ENCODE peak calls at places on chromosomes 5 and 9, in six cellular contexts. C is heart left ventricle, O is vagina, J is transverse colon, A is tibial nerve, Y is breast epithelium. P is an unnamed sample. For H3K4me1, the result is how much of the 10 kb centered on the place peaks cover.

GRCh38 chr9:91803143-91803940 is 146.7 kb downstream of the ROR2 start:
- DNase-seq in C (no peak), O (peak), J (no peak), A (no peak), Y (no peak), P (no peak)

GRCh38 chr5:41240390-41240789 is 27.1 kb upstream of the C6 start:
- DNase-seq in C (no peak), O (no peak), J (no peak), A (no peak), Y (no peak), P (no peak)

GRCh38 chr5:110040178-110040577 is 350.5 kb downstream of the MAN2A1 start:
- DNase-seq in C (no peak), O (no peak), J (no peak), A (no peak), Y (no peak), P (no peak)

GRCh38 chr5:148730272-148730954 is 76.1 kb upstream of the HTR4 start:
- DNase-seq in C (no peak), O (no peak), J (no peak), A (no peak), Y (no peak), P (no peak)

GRCh38 chr5:95966005-95966404 is 4.4 kb upstream of the ELL2 start:
- DNase-seq in C (no peak), O (no peak), J (no peak), A (no peak), Y (no peak), P (no peak)

GRCh38 chr5:126054593-126055347 is 368.4 kb upstream of the GRAMD2B start:
- DNase-seq in C (no peak), O (no peak), J (no peak), A (no peak), Y (no peak), P (no peak)

GRCh38 chr5:103041071-103041676 is 78.8 kb downstream of the GIN1 start:
- DNase-seq in C (no peak), O (no peak), J (no peak), A (no peak), Y (no peak), P (no peak)

GRCh38 chr9:98094316-98094715 is 24.7 kb downstream of the TRIM14 start:
- DNase-seq in C (no peak), O (no peak), J (peak), A (no peak), Y (no peak), P (no peak)

GRCh38 chr9:10876333-10876732 is 263.5 kb upstream of the PTPRD start:
- DNase-seq in C (no peak), O (no peak), J (no peak), A (no peak), Y (no peak), P (no peak)

GRCh38 chr9:1055156-1055555 is 5.0 kb downstream of the DMRT2 start:
- DNase-seq in C (no peak), O (no peak), J (no peak), A (no peak), Y (no peak), P (no peak)

GRCh38 chr9:37289631-37290030 is 132.9 kb upstream of the GRHPR start:
- DNase-seq in C (no peak), O (no peak), J (no peak), A (no peak), Y (no peak), P (no peak)

GRCh38 chr9:137493163-137494103 is 34.3 kb upstream of the NSMF start:
- DNase-seq in C (no peak), O (no peak), J (no peak), A (no peak), Y (no peak), P (no peak)

GRCh38 chr5:156774273-156774672 is 75.8 kb upstream of the PPP1R2B start:
- DNase-seq in C (no peak), O (no peak), J (no peak), A (no peak), Y (no peak), P (no peak)

GRCh38 chr5:149834246-149834855 is 104.2 kb downstream of the PPARGC1B start:
- DNase-seq in C (no peak), O (no peak), J (peak), A (no peak), Y (no peak), P (no peak)

GRCh38 chr5:58466939-58467338 is 7.1 kb upstream of the PLK2 start:
- DNase-seq in C (no peak), O (no peak), J (peak), A (no peak), Y (no peak), P (no peak)

GRCh38 chr9:78213696-78214095 is 22.2 kb upstream of the CEP78 start:
- DNase-seq in C (no peak), O (no peak), J (no peak), A (no peak), Y (no peak), P (no peak)

GRCh38 chr9:115952667-115953316 is 200.8 kb upstream of the PAPPA start:
- DNase-seq in C (no peak), O (no peak), J (no peak), A (no peak), Y (no peak), P (no peak)

GRCh38 chr9:127723450-127723849 is 7.6 kb downstream of the TTC16 start:
- DNase-seq in C (no peak), O (no peak), J (peak), A (no peak), Y (no peak), P (no peak)

GRCh38 chr5:115507682-115508081 is 36.9 kb downstream of the FEM1C start:
- DNase-seq in C (no peak), O (no peak), J (no peak), A (no peak), Y (no peak), P (no peak)

GRCh38 chr5:58455066-58455465 is 4.8 kb downstream of the PLK2 start:
- DNase-seq in C (no peak), O (no peak), J (no peak), A (no peak), Y (no peak), P (no peak)

GRCh38 chr9:131107760-131108159 is 11.4 kb downstream of the AIF1L start:
- DNase-seq in C (no peak), O (no peak), J (no peak), A (no peak), Y (no peak), P (no peak)

GRCh38 chr5:64767959-64768357 is 533 bp downstream of the SREK1IP1 start:
- DNase-seq in C (no peak), O (no peak), J (peak), A (no peak), Y (no peak), P (no peak)

GRCh38 chr9:118209343-118209742 is 505.1 kb downstream of the TLR4 start:
- DNase-seq in C (no peak), O (no peak), J (no peak), A (no peak), Y (no peak), P (no peak)

GRCh38 chr5:145347026-145347616 is 488.0 kb downstream of the PRELID2 start:
- DNase-seq in C (no peak), O (no peak), J (no peak), A (no peak), Y (no peak), P (no peak)

GRCh38 chr5:95817430-95817829 is 5.1 kb downstream of the GLRX start:
- DNase-seq in C (no peak), O (no peak), J (peak), A (no peak), Y (no peak), P (peak)

GRCh38 chr9:115400801-115401200 is 282.8 kb upstream of the TNC start:
- DNase-seq in C (no peak), O (no peak), J (no peak), A (no peak), Y (no peak), P (no peak)

GRCh38 chr5:77438057-77438456 is 54.1 kb downstream of the WDR41 start:
- DNase-seq in C (no peak), O (no peak), J (no peak), A (no peak), Y (no peak), P (no peak)

GRCh38 chr9:33162721-33163311 is 4.3 kb downstream of the B4GALT1 start:
- DNase-seq in C (no peak), O (no peak), J (peak), A (peak), Y (no peak), P (peak)

GRCh38 chr9:124329996-124330714 is 72.4 kb downstream of the NEK6 start:
- DNase-seq in C (no peak), O (no peak), J (no peak), A (no peak), Y (no peak), P (peak)

GRCh38 chr9:88773627-88774244 is 217.5 kb upstream of the S1PR3 start:
- DNase-seq in C (no peak), O (no peak), J (no peak), A (no peak), Y (no peak), P (no peak)

GRCh38 chr5:126492939-126493338 is 69.7 kb downstream of the GRAMD2B start:
- DNase-seq in C (no peak), O (no peak), J (no peak), A (no peak), Y (no peak), P (no peak)

GRCh38 chr9:107180206-107180605 is 102.9 kb upstream of the RAD23B start:
- DNase-seq in C (no peak), O (no peak), J (no peak), A (no peak), Y (no peak), P (no peak)

GRCh38 chr9:88535932-88536324 is 950 bp downstream of the NXNL2 start:
- DNase-seq in C (no peak), O (no peak), J (no peak), A (peak), Y (peak), P (no peak)

GRCh38 chr5:147081256-147081872 is 153.5 kb upstream of the STK32A start:
- DNase-seq in C (no peak), O (no peak), J (no peak), A (peak), Y (no peak), P (no peak)

GRCh38 chr9:93569775-93570174 is 6.6 kb upstream of the PHF2 start:
- DNase-seq in C (no peak), O (no peak), J (no peak), A (no peak), Y (no peak), P (no peak)

GRCh38 chr9:109968702-109969450 is 188.9 kb downstream of the PALM2AKAP2 start:
- DNase-seq in C (peak), O (no peak), J (no peak), A (no peak), Y (no peak), P (no peak)

GRCh38 chr5:4879693-4880303 is 260.3 kb upstream of the ADAMTS16 start:
- DNase-seq in C (peak), O (peak), J (peak), A (peak), Y (peak), P (peak)

GRCh38 chr5:73943375-73943774 is 317.4 kb downstream of the ARHGEF28 start:
- DNase-seq in C (no peak), O (no peak), J (no peak), A (no peak), Y (no peak), P (no peak)

DNA sequence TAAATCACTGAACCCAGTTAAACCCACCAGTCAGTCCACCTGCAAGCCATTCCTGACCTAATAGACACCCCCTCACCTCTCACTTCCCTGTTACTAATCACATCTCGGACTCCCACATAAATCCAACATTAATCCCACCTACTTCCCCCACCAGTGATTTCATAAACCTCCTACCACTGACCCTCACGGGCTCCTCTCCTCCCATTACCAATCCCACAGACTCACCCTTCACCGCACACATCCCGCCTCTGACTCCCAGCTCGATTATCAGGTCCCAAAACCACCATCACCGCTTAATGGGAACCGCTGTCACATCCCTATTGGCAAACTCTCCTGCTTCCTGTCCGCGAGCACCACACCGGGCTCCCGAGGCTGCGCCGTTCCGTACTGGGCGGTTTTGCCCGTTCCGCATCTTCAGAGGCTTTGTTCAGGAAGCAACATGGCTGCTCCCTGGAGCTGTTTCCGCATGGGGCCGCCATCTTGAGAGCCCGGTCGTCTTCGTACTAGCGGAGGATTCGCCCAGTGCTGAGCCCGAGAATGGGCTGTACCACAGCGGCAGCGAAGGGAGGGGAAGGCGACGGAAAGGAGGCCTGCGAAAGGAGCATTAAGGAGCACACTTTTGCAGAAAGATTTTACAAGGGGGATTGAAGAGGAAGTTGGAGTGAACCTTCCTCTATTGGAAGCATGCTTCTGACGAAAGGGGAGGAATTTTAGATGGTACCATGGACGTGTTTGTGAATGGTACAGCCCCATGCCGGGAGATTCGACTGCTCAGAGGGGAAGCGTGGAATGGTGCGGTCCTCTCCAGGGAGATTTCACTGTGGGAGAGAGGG is at the start of gene ZNF300:
- DNase-seq in C (peak), O (no peak), J (peak), A (peak), Y (peak), P (peak)
- TF ChIP-seq POLR2A in C (no peak), O (no peak), J (peak), A (peak), Y (no peak), P (no peak)

GRCh38 chr5:38455797-38456330 is 100.6 kb downstream of the LIFR start:
- DNase-seq in C (no peak), O (peak), J (no peak), A (no peak), Y (no peak), P (no peak)

GRCh38 chr5:38451372-38451735 is 105.1 kb downstream of the LIFR start:
- DNase-seq in C (no peak), O (no peak), J (no peak), A (no peak), Y (no peak), P (no peak)

GRCh38 chr5:38453506-38453905 is 102.9 kb downstream of the LIFR start:
- DNase-seq in C (no peak), O (peak), J (no peak), A (no peak), Y (no peak), P (no peak)

GRCh38 chr5:38452201-38452600 is 104.2 kb downstream of the LIFR start:
- DNase-seq in C (no peak), O (no peak), J (no peak), A (no peak), Y (no peak), P (no peak)

GRCh38 chr5:38453921-38454320 is 102.5 kb downstream of the LIFR start:
- DNase-seq in C (no peak), O (peak), J (no peak), A (no peak), Y (no peak), P (no peak)
- TF ChIP-seq CTCF in C (no peak), O (no peak), J (no peak), A (no peak), Y (no peak), P (no peak)

DNA sequence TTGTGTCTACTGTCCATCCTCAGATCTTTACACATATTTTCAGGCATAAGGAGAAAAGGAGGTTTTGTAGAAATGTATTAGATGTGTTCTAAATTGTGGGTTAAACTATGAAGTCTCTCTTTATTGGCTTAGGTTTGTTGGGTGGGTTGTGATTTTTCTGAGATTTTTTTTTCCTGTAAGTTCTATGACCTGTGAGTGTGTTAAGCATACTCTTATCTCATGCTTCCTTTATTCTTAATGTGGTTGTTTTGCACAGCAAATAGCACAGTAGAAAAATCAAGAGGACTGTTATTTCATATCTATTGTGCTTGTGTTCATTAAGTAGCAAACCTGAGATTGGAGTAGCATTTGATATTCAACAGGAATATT is 23.3 kb downstream of the NR2F1 start:
- DNase-seq in C (no peak), O (no peak), J (no peak), A (no peak), Y (no peak), P (no peak)
- H3K4me1 ChIP-seq in C (under half), O (under half), J (under half), A (under half), Y (under half), P (under half)

DNA sequence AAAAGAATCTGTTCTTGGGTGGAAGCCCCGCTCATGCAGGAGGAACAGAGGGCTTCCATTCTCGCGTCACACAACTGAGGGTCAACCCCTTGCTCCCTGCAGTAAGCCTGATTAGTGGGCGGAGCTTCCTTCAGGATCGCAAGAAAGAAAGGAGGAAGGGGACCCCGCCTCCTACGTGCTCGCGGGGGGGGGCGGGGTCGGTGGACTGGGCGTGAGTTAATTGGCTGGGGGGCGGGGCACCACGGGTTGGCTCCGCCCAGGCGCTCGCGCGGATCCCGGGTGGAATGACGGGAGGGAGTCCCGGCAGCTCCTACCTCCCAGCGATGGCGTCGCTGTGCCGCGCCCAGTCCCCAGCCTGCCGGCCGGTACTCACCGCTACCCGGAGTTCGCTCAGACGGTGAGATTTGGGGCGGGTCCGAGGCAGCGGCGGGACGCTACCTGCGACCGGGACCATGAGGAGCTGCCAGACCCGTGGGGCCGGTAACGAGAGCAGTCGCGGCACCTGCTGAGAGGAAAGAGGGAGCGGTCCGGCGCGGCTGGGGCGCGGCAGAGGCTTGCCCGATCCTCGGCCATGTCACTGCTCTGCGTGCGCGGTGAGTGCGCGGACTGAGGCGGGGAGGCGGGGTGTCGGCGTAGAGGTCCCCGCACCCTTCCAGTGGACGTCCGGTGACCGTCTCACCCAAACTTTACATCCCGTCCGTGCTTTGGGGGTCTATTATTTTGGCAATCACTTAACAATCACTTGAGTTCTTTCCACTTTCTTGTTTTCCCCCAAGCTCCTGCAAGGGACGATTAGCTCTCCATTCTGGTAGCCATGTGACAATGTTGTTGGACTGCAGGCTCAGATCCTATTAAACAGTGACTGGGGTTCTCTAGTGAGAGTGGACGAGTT is at the start of gene UNC13B:
- DNase-seq in C (peak), O (peak), J (peak), A (peak), Y (peak), P (peak)
- TF ChIP-seq POLR2A in C (no peak), O (no peak), J (peak), A (peak), Y (no peak), P (peak)

GRCh38 chr5:133051117-133051546 is 681 bp upstream of the HSPA4 start:
- DNase-seq in C (no peak), O (no peak), J (no peak), A (no peak), Y (no peak), P (no peak)
- TF ChIP-seq CTCF in C (no peak), O (no peak), J (no peak), A (no peak), Y (no peak), P (no peak)

GRCh38 chr5:111928501-111928900 is 171.5 kb upstream of the NREP start:
- DNase-seq in C (no peak), O (no peak), J (no peak), A (no peak), Y (no peak), P (no peak)
- H3K4me1 ChIP-seq in C (under half), O (under half), J (under half), A (under half), Y (under half), P (under half)

DNA sequence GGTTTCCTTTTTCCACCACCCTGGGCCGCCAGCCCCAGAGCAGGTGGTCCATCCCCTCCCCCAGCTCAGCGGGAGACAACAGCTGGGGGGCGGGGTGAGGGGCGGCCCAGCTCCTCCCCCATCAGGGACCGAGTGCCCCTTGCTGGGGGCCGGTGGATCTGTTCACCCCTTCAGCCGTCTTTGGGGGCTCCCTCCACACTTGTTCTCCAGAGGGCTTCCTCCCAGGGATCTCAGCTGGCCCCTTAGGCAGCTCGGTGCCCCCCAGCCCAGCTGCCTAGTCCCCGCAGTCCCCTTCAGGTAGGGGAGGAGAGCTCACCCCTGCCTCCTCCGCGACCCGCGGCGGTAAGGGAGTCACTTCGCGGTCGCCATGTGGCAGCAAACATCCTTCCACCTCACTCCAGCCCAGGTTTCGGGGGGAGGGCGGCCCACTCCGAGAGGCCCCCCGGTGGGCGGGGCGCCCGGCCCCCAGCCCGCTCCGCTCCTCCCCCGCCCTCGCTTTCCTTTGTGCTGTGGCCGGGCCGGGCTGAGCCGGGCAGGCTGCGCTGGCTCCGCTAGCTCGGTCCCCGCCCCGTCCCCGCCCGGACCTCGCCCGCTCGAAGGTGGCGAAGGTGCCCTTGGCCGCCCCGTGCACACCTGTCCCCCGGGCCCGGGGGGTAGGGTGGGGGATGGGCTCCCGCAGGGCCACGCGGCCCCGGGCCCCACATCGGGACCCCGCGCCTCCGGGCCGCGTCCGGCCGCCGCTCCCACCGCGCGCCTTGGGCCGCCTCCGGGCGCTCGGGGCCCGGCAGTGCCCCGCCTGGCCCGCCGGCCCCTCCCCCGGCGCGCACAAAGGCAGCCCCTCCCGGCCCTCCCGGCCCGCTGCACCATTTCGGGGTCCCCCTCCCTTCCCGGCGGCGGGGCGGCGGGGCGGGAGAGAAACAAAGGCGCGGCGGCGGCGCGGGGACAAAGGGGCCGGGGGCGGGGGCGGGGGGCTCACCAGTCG is 683 bp downstream of the DBN1 start:
- DNase-seq in C (no peak), O (no peak), J (peak), A (no peak), Y (no peak), P (no peak)
- TF ChIP-seq POLR2A in C (no peak), O (no peak), J (no peak), A (no peak), Y (no peak), P (no peak)

P was measured in gastrocnemius medialis.